ENCODE peak calls at places on chromosomes 11 and 22, in nine cellular contexts. P is cardiac fibroblast, A is stomach, U is astrocyte of the cerebellum, W is mucosa of descending colon, H is neural progenitor cell, J is HFF-Myc, F is GM06990, V is ovary. C is an unnamed sample.
A peak's percentile ranks its signal among the peaks of the same experiment; 100 is the strongest.

GRCh38 chr11:83159901-83160865 is 3.3 kb downstream of the PCF11 start:
- DNase-seq in H (no peak), F (no peak), P (peak; percentile 46), W (peak; percentile 56), U (peak; percentile 3), A (peak; percentile 53), V (no peak), J (no peak), C (peak; percentile 40)

GRCh38 chr11:123851110-123851509 is 34.4 kb downstream of the TMEM225 start:
- DNase-seq in F (no peak), W (no peak), U (no peak), H (no peak), P (no peak), A (no peak), J (no peak), V (no peak), C (no peak)

GRCh38 chr11:115085461-115086220 is 407.3 kb downstream of the NXPE2 start:
- DNase-seq in U (peak; percentile 27), P (no peak), J (no peak), A (no peak), V (no peak), W (no peak), F (no peak), H (no peak), C (no peak)

GRCh38 chr22:20792966-20793332 is 19.0 kb downstream of the SERPIND1 start:
- DNase-seq in V (no peak), H (no peak), U (no peak), A (no peak), W (no peak), P (peak; percentile 38), J (no peak), F (no peak), C (peak; percentile 75)

GRCh38 chr22:34057726-34058125 is 137.4 kb upstream of the LARGE1 start:
- DNase-seq in P (no peak), H (no peak), W (no peak), U (no peak), J (no peak), V (no peak), A (no peak), F (no peak), C (no peak)

GRCh38 chr11:5550440-5551095 is 2.2 kb upstream of the OR52H1 start:
- DNase-seq in U (peak; percentile 32), F (no peak), J (peak; percentile 20), P (peak; percentile 9), H (no peak), V (no peak), A (no peak), W (no peak), C (peak; percentile 46)

GRCh38 chr11:57180141-57180561 is 1.6 kb upstream of the LRRC55 start:
- DNase-seq in P (no peak), F (no peak), V (peak; percentile 28), W (no peak), U (no peak), J (no peak), A (no peak), H (peak; percentile 60), C (no peak)

GRCh38 chr11:3183523-3183922 is 18.4 kb upstream of the OSBPL5 start:
- DNase-seq in F (no peak), J (no peak), A (no peak), V (no peak), W (no peak), U (no peak), P (no peak), H (no peak), C (no peak)

GRCh38 chr11:6022954-6023353 is 7.6 kb downstream of the OR56A1 start:
- DNase-seq in H (peak; percentile 76), V (no peak), F (no peak), A (no peak), J (no peak), W (peak; percentile 59), P (peak; percentile 73), U (peak; percentile 8), C (peak; percentile 56)

DNA sequence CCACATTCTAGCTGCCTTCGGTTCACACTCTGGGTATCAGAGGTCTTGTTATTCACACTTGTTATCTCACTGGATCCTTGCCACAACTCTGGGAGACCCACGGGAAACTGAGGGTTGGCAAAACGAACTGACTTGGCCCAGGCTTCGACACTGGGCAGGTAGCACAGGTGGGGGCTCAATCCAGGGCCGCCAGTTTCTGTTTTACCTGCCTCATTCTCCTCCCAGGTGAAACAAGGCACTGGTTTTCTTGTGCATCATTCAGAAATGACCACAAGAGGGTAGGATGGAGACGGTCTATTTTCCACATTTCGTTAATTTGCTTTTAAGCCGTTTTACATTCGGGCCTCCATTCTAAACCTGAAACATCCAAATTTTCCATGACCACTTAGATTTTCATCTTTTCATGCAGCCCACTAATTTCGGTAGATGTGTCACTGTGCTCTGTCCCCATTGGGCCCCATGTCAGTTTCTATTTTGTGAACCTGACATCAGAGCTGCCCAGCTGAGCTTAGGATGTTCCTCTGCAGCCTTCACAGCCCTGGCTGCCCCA is 108.1 kb downstream of the KIAA1671 start:
- DNase-seq in W (no peak), J (no peak), A (no peak), H (no peak), F (no peak), P (no peak), U (no peak), V (no peak), C (no peak)
- TF ChIP-seq CTCF in W (no peak), J (no peak), A (no peak), H (peak; percentile 39), F (peak; percentile 24), P (no peak), U (peak; percentile 31), V (no peak), C (peak; percentile 25)

DNA sequence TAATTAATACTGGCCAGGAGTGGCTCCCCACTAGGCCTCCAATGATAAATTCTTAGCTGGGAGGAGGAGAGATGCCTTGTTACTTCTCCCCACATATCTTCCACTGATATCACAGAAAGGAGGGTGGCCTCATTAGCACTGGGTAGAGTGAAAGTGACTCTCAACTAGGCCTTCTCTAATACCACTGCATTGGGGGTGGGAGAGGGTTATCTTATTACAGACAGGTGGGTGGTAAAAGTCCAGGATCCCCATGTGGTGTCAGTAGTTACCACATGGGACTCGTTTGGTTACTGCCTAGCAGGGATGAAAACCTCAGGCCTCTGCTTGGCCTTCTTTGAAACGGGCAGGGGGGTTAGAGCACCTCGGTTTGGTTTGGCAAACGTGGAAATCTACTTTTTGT is 167.3 kb downstream of the UVRAG start:
- DNase-seq in F (no peak), U (no peak), H (peak; percentile 8), J (no peak), A (no peak), V (no peak), P (no peak), W (no peak), C (no peak)
- H3K4me3 ChIP-seq in F (no peak overlapping the region), U (no peak overlapping the region), H (peak overlapping the region; percentile 72), J (no peak overlapping the region), A (no peak overlapping the region), V (no peak overlapping the region), P (no peak overlapping the region), W (no peak overlapping the region), C (no peak overlapping the region)

GRCh38 chr11:64687204-64687603 is 35.8 kb downstream of the NRXN2 start:
- DNase-seq in P (peak; percentile 5), V (no peak), H (no peak), U (no peak), J (no peak), A (no peak), W (peak; percentile 14), F (no peak), C (no peak)

GRCh38 chr11:64688534-64688982 is 34.4 kb downstream of the NRXN2 start:
- DNase-seq in H (peak; percentile 95), W (peak; percentile 91), J (no peak), P (peak; percentile 87), U (peak; percentile 74), F (peak; percentile 83), A (peak; percentile 87), V (peak; percentile 91), C (peak; percentile 87)

GRCh38 chr11:64685536-64685935 is 37.5 kb downstream of the NRXN2 start:
- DNase-seq in V (no peak), A (no peak), P (no peak), H (no peak), W (no peak), J (no peak), F (no peak), U (no peak), C (no peak)

GRCh38 chr11:64687641-64688533 is 35.1 kb downstream of the NRXN2 start:
- DNase-seq in P (peak; percentile 21), H (peak; percentile 47), A (no peak), F (no peak), W (no peak), J (no peak), V (peak; percentile 41), U (no peak), C (no peak)

DNA sequence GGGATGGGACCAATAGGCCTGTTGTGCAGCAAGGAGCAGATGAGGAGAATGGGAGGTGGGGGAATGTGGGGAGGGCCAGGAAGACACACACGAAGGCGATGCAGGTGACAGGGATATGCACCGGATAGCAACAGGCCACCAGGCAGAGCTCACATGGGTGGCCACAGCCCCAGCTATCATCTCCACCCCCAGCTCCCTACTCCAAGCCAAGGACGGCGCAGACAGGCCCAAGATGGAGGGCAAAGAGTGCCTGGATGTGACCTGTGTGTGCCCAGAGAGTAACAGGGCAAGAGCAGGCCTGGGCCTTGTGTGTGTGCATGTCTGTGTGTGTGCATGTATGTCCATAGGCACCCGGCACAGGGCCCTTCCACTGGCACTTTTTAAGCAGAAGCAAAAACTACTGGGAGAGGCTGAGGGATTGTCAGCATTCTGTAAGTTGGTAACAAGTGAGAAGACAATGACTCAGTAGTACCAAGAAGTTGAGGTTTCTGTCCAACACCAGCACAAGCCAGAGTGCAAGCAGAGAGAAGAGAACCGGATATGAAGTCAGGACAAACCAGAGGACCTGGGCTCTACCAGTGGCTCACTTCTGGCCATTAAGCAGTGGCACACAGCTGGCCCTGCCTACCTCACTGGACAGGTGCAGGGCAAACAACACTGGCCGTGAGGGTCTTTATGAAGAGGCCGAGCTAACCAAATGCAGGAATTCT is 36.4 kb downstream of the NRXN2 start:
- DNase-seq in J (no peak), H (no peak), U (no peak), F (no peak), P (no peak), V (no peak), W (no peak), A (no peak), C (no peak)
- TF ChIP-seq CTCF in J (no peak), H (no peak), U (no peak), F (no peak), P (no peak), V (no peak), W (no peak), A (no peak), C (no peak)

GRCh38 chr22:43004362-43005035 is 10.4 kb downstream of the PACSIN2 start:
- DNase-seq in H (no peak), W (peak; percentile 63), J (no peak), P (peak; percentile 65), U (peak; percentile 73), A (no peak), V (no peak), F (no peak), C (peak; percentile 87)

GRCh38 chr22:43002198-43002577 is 12.8 kb downstream of the PACSIN2 start:
- DNase-seq in V (no peak), U (no peak), A (no peak), F (no peak), H (no peak), P (peak; percentile 73), W (no peak), J (no peak), C (peak; percentile 83)

GRCh38 chr22:43000441-43001175 is 14.3 kb downstream of the PACSIN2 start:
- DNase-seq in H (no peak), J (no peak), U (no peak), A (no peak), V (no peak), P (peak; percentile 34), W (no peak), F (no peak), C (peak; percentile 48)

GRCh38 chr22:43005106-43005505 is 9.8 kb downstream of the PACSIN2 start:
- DNase-seq in P (no peak), V (no peak), W (no peak), H (no peak), A (no peak), J (no peak), U (no peak), F (no peak), C (no peak)

GRCh38 chr22:43001271-43002197 is 13.4 kb downstream of the PACSIN2 start:
- DNase-seq in H (no peak), W (no peak), J (no peak), A (no peak), P (peak; percentile 73), U (peak; percentile 66), F (peak; percentile 41), V (no peak), C (peak; percentile 39)
- H3K4me3 ChIP-seq in H (no peak overlapping the region), W (no peak overlapping the region), J (peak overlapping the region; percentile 30), A (no peak overlapping the region), P (no peak overlapping the region), U (no peak overlapping the region), F (peak overlapping the region; percentile 46), V (no peak overlapping the region), C (peak overlapping the region; percentile 57)